ENCODE peak calls at places on chromosome 3, in ten cellular contexts. A, N, H, J, G, V, Y, X, D and C are unnamed samples.

GRCh38 chr3:30185872-30186271 is 420.5 kb upstream of the TGFBR2 start:
- DNase-seq in A (no peak), N (no peak), H (no peak), J (no peak), G (no peak), V (no peak), Y (no peak), X (no peak), D (no peak), C (no peak)

GRCh38 chr3:46662771-46663551 is 30.5 kb downstream of the ALS2CL start:
- DNase-seq in A (peak), N (peak), H (no peak), J (peak), G (peak), V (peak), Y (peak), X (peak), D (peak), C (no peak)

GRCh38 chr3:39106281-39107055 is 959 bp downstream of the GORASP1 start:
- DNase-seq in A (peak), N (peak), H (no peak), J (no peak), G (peak), V (no peak), Y (peak), X (no peak), D (peak), C (no peak)

GRCh38 chr3:31908391-31909097 is 72.5 kb downstream of the OSBPL10 start:
- DNase-seq in A (no peak), N (no peak), H (no peak), J (no peak), G (peak), V (no peak), Y (peak), X (no peak), D (no peak), C (no peak)

GRCh38 chr3:98903099-98903498 is 1.6 kb upstream of the DCBLD2 start:
- DNase-seq in A (no peak), N (no peak), H (no peak), J (no peak), G (peak), V (no peak), Y (no peak), X (no peak), D (no peak), C (no peak)

GRCh38 chr3:46417841-46418611 is 11.0 kb downstream of the CCRL2 start:
- DNase-seq in A (no peak), N (no peak), H (no peak), J (no peak), G (no peak), V (no peak), Y (no peak), X (no peak), D (no peak), C (no peak)

GRCh38 chr3:189824629-189825312 is 193.6 kb downstream of the TP63 start:
- DNase-seq in A (no peak), N (no peak), H (no peak), J (no peak), G (peak), V (no peak), Y (peak), X (no peak), D (peak), C (no peak)

GRCh38 chr3:32937331-32937730 is 14.1 kb upstream of the CCR4 start:
- DNase-seq in A (no peak), N (no peak), H (no peak), J (no peak), G (no peak), V (no peak), Y (no peak), X (no peak), D (no peak), C (no peak)

GRCh38 chr3:4504340-4505261 is 11.5 kb downstream of the ITPR1 start:
- DNase-seq in A (peak), N (peak), H (no peak), J (no peak), G (no peak), V (peak), Y (no peak), X (no peak), D (no peak), C (no peak)

GRCh38 chr3:112799946-112800345 is 46.7 kb downstream of the CD200R1L start:
- DNase-seq in A (no peak), N (no peak), H (no peak), J (no peak), G (no peak), V (no peak), Y (peak), X (no peak), D (no peak), C (no peak)

GRCh38 chr3:183541235-183541655 is 14.3 kb downstream of the KLHL6 start:
- DNase-seq in A (no peak), N (no peak), H (no peak), J (no peak), G (no peak), V (no peak), Y (no peak), X (no peak), D (no peak), C (no peak)

GRCh38 chr3:129577925-129578742 is 28.3 kb downstream of the PLXND1 start:
- DNase-seq in A (peak), N (no peak), H (no peak), J (no peak), G (no peak), V (no peak), Y (no peak), X (no peak), D (no peak), C (no peak)

GRCh38 chr3:195768831-195769303 is 42.9 kb downstream of the MUC4 start:
- DNase-seq in A (no peak), N (no peak), H (no peak), J (no peak), G (no peak), V (peak), Y (no peak), X (no peak), D (no peak), C (no peak)

GRCh38 chr3:64888165-64888564 is 200.4 kb upstream of the ADAMTS9 start:
- DNase-seq in A (no peak), N (no peak), H (no peak), J (no peak), G (no peak), V (no peak), Y (peak), X (no peak), D (no peak), C (no peak)

GRCh38 chr3:167001374-167001773 is 378.7 kb downstream of the ZBBX start:
- DNase-seq in A (no peak), N (no peak), H (no peak), J (no peak), G (no peak), V (no peak), Y (no peak), X (no peak), D (no peak), C (no peak)

GRCh38 chr3:71243230-71243629 is 340.3 kb downstream of the FOXP1 start:
- DNase-seq in A (no peak), N (no peak), H (no peak), J (no peak), G (no peak), V (no peak), Y (peak), X (no peak), D (no peak), C (no peak)

GRCh38 chr3:17741621-17742091 is 775 bp downstream of the TBC1D5 start:
- DNase-seq in A (no peak), N (peak), H (no peak), J (peak), G (no peak), V (no peak), Y (peak), X (no peak), D (no peak), C (no peak)

GRCh38 chr3:105649469-105649868 is 219.3 kb downstream of the CBLB start:
- DNase-seq in A (no peak), N (no peak), H (no peak), J (no peak), G (no peak), V (no peak), Y (no peak), X (no peak), D (no peak), C (no peak)

GRCh38 chr3:5767304-5767703 is 579.8 kb downstream of the EDEM1 start:
- DNase-seq in A (no peak), N (no peak), H (no peak), J (no peak), G (peak), V (no peak), Y (no peak), X (no peak), D (no peak), C (no peak)

GRCh38 chr3:13661121-13661520 is 112.2 kb downstream of the FBLN2 start:
- DNase-seq in A (no peak), N (no peak), H (no peak), J (no peak), G (no peak), V (no peak), Y (no peak), X (no peak), D (no peak), C (no peak)

GRCh38 chr3:181253796-181254195 is 264.3 kb upstream of the DNAJC19 start:
- DNase-seq in A (no peak), N (no peak), H (no peak), J (no peak), G (no peak), V (no peak), Y (no peak), X (no peak), D (no peak), C (no peak)

GRCh38 chr3:13217253-13217652 is 144.0 kb upstream of the IQSEC1 start:
- DNase-seq in A (no peak), N (no peak), H (no peak), J (no peak), G (no peak), V (no peak), Y (no peak), X (no peak), D (no peak), C (no peak)

GRCh38 chr3:149501524-149501923 is 27.0 kb downstream of the TM4SF4 start:
- DNase-seq in A (no peak), N (no peak), H (no peak), J (no peak), G (peak), V (no peak), Y (peak), X (no peak), D (no peak), C (no peak)

GRCh38 chr3:161405836-161406235 is 34.5 kb upstream of the SPTSSB start:
- DNase-seq in A (no peak), N (no peak), H (no peak), J (no peak), G (no peak), V (no peak), Y (no peak), X (no peak), D (no peak), C (no peak)

GRCh38 chr3:117995795-117996194 is 1038.9 kb downstream of the IGSF11 start:
- DNase-seq in A (no peak), N (no peak), H (no peak), J (no peak), G (no peak), V (no peak), Y (no peak), X (no peak), D (no peak), C (no peak)

GRCh38 chr3:150738688-150739087 is 24.3 kb downstream of the SIAH2 start:
- DNase-seq in A (no peak), N (no peak), H (no peak), J (no peak), G (no peak), V (no peak), Y (peak), X (no peak), D (peak), C (no peak)

GRCh38 chr3:197577366-197578074 is 21.8 kb upstream of the BDH1 start:
- DNase-seq in A (no peak), N (no peak), H (no peak), J (no peak), G (no peak), V (no peak), Y (no peak), X (no peak), D (no peak), C (no peak)

GRCh38 chr3:160921020-160921635 is 165.1 kb downstream of the PPM1L start:
- DNase-seq in A (no peak), N (no peak), H (no peak), J (no peak), G (peak), V (peak), Y (peak), X (peak), D (peak), C (no peak)

GRCh38 chr3:107521466-107522059 is 1.2 kb upstream of the BBX start:
- DNase-seq in A (no peak), N (no peak), H (no peak), J (no peak), G (no peak), V (no peak), Y (no peak), X (no peak), D (no peak), C (no peak)

GRCh38 chr3:143070977-143071551 is 48.5 kb upstream of the CHST2 start:
- DNase-seq in A (no peak), N (no peak), H (no peak), J (no peak), G (peak), V (no peak), Y (peak), X (no peak), D (peak), C (no peak)
- TF ChIP-seq CTCF in A (no peak), N (no peak), H (no peak), J (no peak), G (peak), V (no peak), Y (no peak), X (no peak), D (no peak), C (no peak)

GRCh38 chr3:153669527-153669926 is 451.7 kb upstream of the ARHGEF26 start:
- DNase-seq in A (no peak), N (no peak), H (no peak), J (no peak), G (no peak), V (no peak), Y (no peak), X (no peak), D (no peak), C (no peak)
- TF ChIP-seq CTCF in A (no peak), N (no peak), H (peak), J (no peak), G (peak), V (no peak), Y (peak), X (no peak), D (peak), C (peak)

GRCh38 chr3:143099213-143099612 is 20.4 kb upstream of the CHST2 start:
- DNase-seq in A (no peak), N (no peak), H (no peak), J (no peak), G (no peak), V (no peak), Y (no peak), X (no peak), D (no peak), C (no peak)

GRCh38 chr3:143099690-143100089 is 19.9 kb upstream of the CHST2 start:
- DNase-seq in A (no peak), N (no peak), H (no peak), J (no peak), G (no peak), V (no peak), Y (no peak), X (no peak), D (no peak), C (no peak)

GRCh38 chr3:143101792-143102381 is 17.7 kb upstream of the CHST2 start:
- DNase-seq in A (no peak), N (no peak), H (no peak), J (no peak), G (no peak), V (no peak), Y (no peak), X (no peak), D (no peak), C (no peak)

GRCh38 chr3:143105170-143105569 is 14.4 kb upstream of the CHST2 start:
- DNase-seq in A (no peak), N (no peak), H (no peak), J (no peak), G (no peak), V (no peak), Y (no peak), X (no peak), D (no peak), C (no peak)

GRCh38 chr3:143103633-143104032 is 15.9 kb upstream of the CHST2 start:
- DNase-seq in A (no peak), N (no peak), H (no peak), J (no peak), G (no peak), V (no peak), Y (no peak), X (no peak), D (no peak), C (no peak)
- TF ChIP-seq CTCF in A (no peak), N (no peak), H (no peak), J (no peak), G (no peak), V (no peak), Y (no peak), X (no peak), D (no peak), C (no peak)

GRCh38 chr3:133905376-133905775 is 9.7 kb upstream of the RAB6B start:
- DNase-seq in A (no peak), N (no peak), H (no peak), J (no peak), G (no peak), V (no peak), Y (no peak), X (no peak), D (no peak), C (no peak)

GRCh38 chr3:133899309-133899708 is 3.6 kb upstream of the RAB6B start:
- DNase-seq in A (no peak), N (no peak), H (no peak), J (no peak), G (no peak), V (no peak), Y (no peak), X (no peak), D (no peak), C (no peak)

GRCh38 chr3:133897547-133897946 is 1.9 kb upstream of the RAB6B start:
- DNase-seq in A (no peak), N (no peak), H (no peak), J (no peak), G (no peak), V (no peak), Y (no peak), X (no peak), D (no peak), C (no peak)

GRCh38 chr3:133896002-133896761 is 500 bp upstream of the RAB6B start:
- DNase-seq in A (no peak), N (no peak), H (no peak), J (no peak), G (peak), V (no peak), Y (peak), X (no peak), D (peak), C (no peak)

DNA sequence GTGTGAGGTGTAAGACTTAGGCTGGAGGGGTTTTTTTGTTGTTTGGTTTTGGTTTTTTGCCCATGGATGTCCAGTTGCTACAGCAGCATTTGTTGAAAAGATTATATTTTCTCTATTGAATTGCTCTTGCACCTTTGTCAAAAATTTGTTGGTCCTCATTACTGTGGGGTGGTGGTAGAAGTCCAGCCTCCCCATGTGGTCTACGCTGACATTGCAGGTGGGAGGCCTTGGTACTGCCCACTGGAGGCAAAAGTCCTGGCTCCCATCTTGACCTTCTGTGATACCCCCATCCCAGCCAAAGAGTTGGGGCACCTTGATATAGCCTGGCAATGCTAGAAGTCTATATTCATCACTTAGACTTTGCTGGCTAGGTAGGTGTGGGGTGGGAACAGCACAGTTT is 5.4 kb upstream of the RAB6B start:
- DNase-seq in A (no peak), N (no peak), H (no peak), J (no peak), G (no peak), V (no peak), Y (no peak), X (no peak), D (no peak), C (no peak)
- TF ChIP-seq CTCF in A (no peak), N (no peak), H (no peak), J (no peak), G (no peak), V (no peak), Y (peak), X (no peak), D (no peak), C (no peak)

GRCh38 chr3:128408693-128409620 is 57.7 kb downstream of the DNAJB8 start:
- DNase-seq in A (no peak), N (peak), H (no peak), J (no peak), G (no peak), V (peak), Y (no peak), X (no peak), D (no peak), C (no peak)
- TF ChIP-seq CTCF in A (no peak), N (no peak), H (no peak), J (no peak), G (peak), V (no peak), Y (peak), X (no peak), D (no peak), C (peak)

GRCh38 chr3:172142074-172143059 is 103.0 kb downstream of the FNDC3B start:
- DNase-seq in A (no peak), N (no peak), H (no peak), J (no peak), G (peak), V (no peak), Y (peak), X (no peak), D (peak), C (no peak)
- TF ChIP-seq CTCF in A (no peak), N (no peak), H (no peak), J (no peak), G (no peak), V (no peak), Y (no peak), X (no peak), D (no peak), C (no peak)

GRCh38 chr3:173025941-173026340 is 115.1 kb downstream of the SPATA16 start:
- DNase-seq in A (no peak), N (no peak), H (no peak), J (no peak), G (no peak), V (no peak), Y (no peak), X (no peak), D (no peak), C (no peak)

GRCh38 chr3:173019378-173019777 is 121.7 kb downstream of the SPATA16 start:
- DNase-seq in A (no peak), N (no peak), H (no peak), J (no peak), G (no peak), V (no peak), Y (no peak), X (no peak), D (no peak), C (no peak)

GRCh38 chr3:173027429-173027828 is 113.6 kb downstream of the SPATA16 start:
- DNase-seq in A (no peak), N (no peak), H (no peak), J (no peak), G (no peak), V (no peak), Y (no peak), X (no peak), D (no peak), C (no peak)

GRCh38 chr3:173021547-173022185 is 119.4 kb downstream of the SPATA16 start:
- DNase-seq in A (no peak), N (no peak), H (no peak), J (no peak), G (no peak), V (no peak), Y (no peak), X (no peak), D (no peak), C (no peak)
- TF ChIP-seq CTCF in A (no peak), N (no peak), H (no peak), J (no peak), G (no peak), V (no peak), Y (no peak), X (no peak), D (no peak), C (no peak)

GRCh38 chr3:72811551-72811950 is 36.7 kb downstream of the SHQ1 start:
- DNase-seq in A (no peak), N (no peak), H (no peak), J (no peak), G (no peak), V (no peak), Y (no peak), X (no peak), D (no peak), C (no peak)
- TF ChIP-seq CTCF in A (no peak), N (no peak), H (peak), J (no peak), G (no peak), V (no peak), Y (no peak), X (no peak), D (peak), C (peak)

GRCh38 chr3:86828751-86829150 is 162.2 kb downstream of the VGLL3 start:
- DNase-seq in A (no peak), N (no peak), H (no peak), J (no peak), G (peak), V (no peak), Y (no peak), X (no peak), D (no peak), C (no peak)

GRCh38 chr3:86830566-86830965 is 160.4 kb downstream of the VGLL3 start:
- DNase-seq in A (no peak), N (no peak), H (no peak), J (no peak), G (peak), V (no peak), Y (peak), X (no peak), D (no peak), C (no peak)

GRCh38 chr3:86826292-86826691 is 164.7 kb downstream of the VGLL3 start:
- DNase-seq in A (no peak), N (no peak), H (no peak), J (no peak), G (no peak), V (no peak), Y (no peak), X (no peak), D (no peak), C (no peak)
- TF ChIP-seq CTCF in A (no peak), N (no peak), H (no peak), J (no peak), G (no peak), V (no peak), Y (no peak), X (no peak), D (no peak), C (no peak)